ENCODE peak calls at places on chromosomes 6 and 20, in ten cellular contexts. P is CD4-positive, alpha-beta T cell; N is kidney glomerular epithelial cell; D is Calu3; W is HTR-8/SVneo; K is stimulated activated CD4-positive, alpha-beta T cell treated with anti-CD3 and anti-CD28 coated beads, Interleukin-1b, Interleukin-23, amount 100 ng/mL, for 24 hours; L is uterus; B is stimulated activated CD8-positive, alpha-beta memory T cell treated with anti-CD3 and anti-CD28 coated beads, Interleukin-15, amount 100 ng/mL, for 48 hours; U is left ventricle myocardium superior; F is C1 segment of cervical spinal cord. X is an unnamed sample.

GRCh38 chr6:6230286-6230685 is 90.2 kb downstream of the F13A1 start:
- DNase-seq in P (no peak), N (no peak), D (no peak), W (no peak), K (no peak), L (no peak), B (no peak), U (no peak), F (no peak), X (peak)

GRCh38 chr6:134352786-134353480 is 35.0 kb upstream of the SGK1 start:
- DNase-seq in P (no peak), N (no peak), D (no peak), W (peak), K (no peak), L (no peak), B (peak), U (no peak), F (no peak), X (peak)

GRCh38 chr6:46118836-46119235 is 11.0 kb upstream of the ENPP4 start:
- DNase-seq in P (no peak), N (no peak), D (no peak), W (no peak), K (no peak), L (no peak), B (no peak), U (no peak), F (no peak), X (no peak)

GRCh38 chr6:118668761-118669411 is 17.5 kb upstream of the CEP85L start:
- DNase-seq in P (no peak), N (peak), D (no peak), W (peak), K (no peak), L (no peak), B (no peak), U (no peak), F (no peak), X (peak)

GRCh38 chr6:156808287-156808686 is 31.1 kb downstream of the ARID1B start:
- DNase-seq in P (no peak), N (no peak), D (no peak), W (no peak), K (no peak), L (no peak), B (no peak), U (no peak), F (peak), X (no peak)

GRCh38 chr6:24991748-24992467 is 56.1 kb upstream of the RIPOR2 start:
- DNase-seq in P (peak), N (no peak), D (peak), W (peak), K (peak), L (peak), B (peak), U (peak), F (no peak), X (no peak)

GRCh38 chr6:141675957-141676356 is 456.8 kb upstream of the GJE1 start:
- DNase-seq in P (no peak), N (peak), D (no peak), W (no peak), K (no peak), L (no peak), B (no peak), U (no peak), F (no peak), X (no peak)

GRCh38 chr20:6746901-6747609 is 20.4 kb upstream of the BMP2 start:
- DNase-seq in P (no peak), N (peak), D (no peak), W (no peak), K (no peak), L (no peak), B (no peak), U (no peak), F (no peak), X (peak)

GRCh38 chr20:49853640-49854039 is 41.0 kb downstream of the SLC9A8 start:
- DNase-seq in P (no peak), N (peak), D (peak), W (peak), K (no peak), L (no peak), B (no peak), U (no peak), F (no peak), X (peak)

GRCh38 chr6:28933069-28933468 is 9.3 kb upstream of the TRIM27 start:
- DNase-seq in P (no peak), N (no peak), D (no peak), W (no peak), K (no peak), L (no peak), B (no peak), U (no peak), F (no peak), X (no peak)

GRCh38 chr20:11569163-11569562 is 348.5 kb upstream of the BTBD3 start:
- DNase-seq in P (no peak), N (no peak), D (no peak), W (no peak), K (no peak), L (no peak), B (no peak), U (no peak), F (no peak), X (no peak)

GRCh38 chr20:5971203-5971602 is 20.8 kb downstream of the MCM8 start:
- DNase-seq in P (no peak), N (no peak), D (no peak), W (no peak), K (no peak), L (no peak), B (no peak), U (no peak), F (no peak), X (no peak)

GRCh38 chr6:39490120-39490519 is 167.6 kb upstream of the KCNK16 start:
- DNase-seq in P (no peak), N (no peak), D (no peak), W (no peak), K (no peak), L (no peak), B (no peak), U (no peak), F (no peak), X (no peak)

GRCh38 chr6:35360349-35361138 is 18.2 kb downstream of the PPARD start:
- DNase-seq in P (no peak), N (peak), D (no peak), W (no peak), K (no peak), L (no peak), B (no peak), U (peak), F (peak), X (no peak)

GRCh38 chr6:2984738-2985381 is 13.5 kb upstream of the SERPINB6 start:
- DNase-seq in P (no peak), N (no peak), D (no peak), W (no peak), K (no peak), L (no peak), B (no peak), U (no peak), F (no peak), X (no peak)

GRCh38 chr20:37205130-37205529 is 25.8 kb upstream of the MROH8 start:
- DNase-seq in P (no peak), N (no peak), D (no peak), W (no peak), K (no peak), L (no peak), B (no peak), U (no peak), F (no peak), X (no peak)

GRCh38 chr20:51594999-51595532 is 52.5 kb upstream of the NFATC2 start:
- DNase-seq in P (peak), N (peak), D (peak), W (peak), K (peak), L (peak), B (peak), U (peak), F (peak), X (peak)

GRCh38 chr6:52574709-52575489 is 2.0 kb downstream of the TRAM2 start:
- DNase-seq in P (peak), N (no peak), D (no peak), W (no peak), K (peak), L (no peak), B (peak), U (peak), F (no peak), X (peak)

GRCh38 chr6:26156850-26157149 is 69.6 kb downstream of the HFE start:
- DNase-seq in P (no peak), N (no peak), D (no peak), W (no peak), K (no peak), L (no peak), B (no peak), U (no peak), F (no peak), X (no peak)

GRCh38 chr20:1888796-1889463 is 6.3 kb upstream of the SIRPA start:
- DNase-seq in P (no peak), N (no peak), D (no peak), W (no peak), K (no peak), L (peak), B (no peak), U (peak), F (no peak), X (no peak)

GRCh38 chr6:128053109-128053508 is 152.3 kb upstream of the THEMIS start:
- DNase-seq in P (no peak), N (no peak), D (no peak), W (no peak), K (no peak), L (no peak), B (no peak), U (no peak), F (no peak), X (no peak)

GRCh38 chr20:5918856-5919633 is 31.3 kb downstream of the TRMT6 start:
- DNase-seq in P (no peak), N (peak), D (peak), W (peak), K (no peak), L (no peak), B (no peak), U (no peak), F (no peak), X (peak)

GRCh38 chr20:13054011-13054410 is 45.2 kb downstream of the SPTLC3 start:
- DNase-seq in P (no peak), N (no peak), D (no peak), W (no peak), K (no peak), L (no peak), B (no peak), U (no peak), F (no peak), X (no peak)

GRCh38 chr6:161366301-161366953 is 92.6 kb upstream of the AGPAT4 start:
- DNase-seq in P (no peak), N (no peak), D (no peak), W (no peak), K (no peak), L (no peak), B (no peak), U (no peak), F (no peak), X (no peak)

GRCh38 chr6:17358515-17358914 is 34.9 kb upstream of the CAP2 start:
- DNase-seq in P (no peak), N (no peak), D (no peak), W (no peak), K (no peak), L (no peak), B (no peak), U (no peak), F (no peak), X (no peak)

GRCh38 chr20:62624719-62625455 is 17.4 kb upstream of the SLCO4A1 start:
- DNase-seq in P (no peak), N (no peak), D (no peak), W (no peak), K (no peak), L (no peak), B (no peak), U (no peak), F (no peak), X (no peak)

GRCh38 chr6:134187751-134188150 is 130.2 kb downstream of the SGK1 start:
- DNase-seq in P (no peak), N (no peak), D (no peak), W (no peak), K (no peak), L (no peak), B (no peak), U (no peak), F (no peak), X (no peak)

GRCh38 chr20:4136078-4136966 is 121.0 kb upstream of the RNF24 start:
- DNase-seq in P (no peak), N (peak), D (no peak), W (no peak), K (no peak), L (no peak), B (no peak), U (no peak), F (no peak), X (peak)

X was measured in HT1080.